ENCODE peak calls at places on chromosomes 6 and 20, in four cellular contexts. Y, X, W and H are unnamed samples.

GRCh38 chr20:819680-820327 is 13.7 kb upstream of the FAM110A start:
- DNase-seq in W (no peak), Y (no peak), X (no peak), H (no peak)

GRCh38 chr6:54244430-54244829 is 63.8 kb upstream of the TINAG start:
- DNase-seq in W (peak), X (no peak), Y (no peak), H (no peak)

GRCh38 chr6:148521586-148521985 is 178.9 kb downstream of the SASH1 start:
- DNase-seq in Y (no peak), W (no peak), X (no peak), H (no peak)

GRCh38 chr6:73774311-73774766 is 78.3 kb downstream of the CD109 start:
- DNase-seq in Y (no peak), X (no peak), W (no peak), H (no peak)

GRCh38 chr6:16200231-16200941 is 38.0 kb upstream of the GMPR start:
- DNase-seq in W (peak), Y (no peak), X (no peak), H (no peak)

GRCh38 chr6:129500958-129501381 is 209.0 kb downstream of the ARHGAP18 start:
- DNase-seq in W (peak), Y (no peak), X (no peak), H (no peak)

GRCh38 chr6:153625089-153625488 is 414.0 kb upstream of the OPRM1 start:
- DNase-seq in W (no peak), X (no peak), Y (no peak), H (no peak)

GRCh38 chr6:130893766-130894165 is 66.6 kb downstream of the SMLR1 start:
- DNase-seq in W (no peak), Y (no peak), X (no peak), H (no peak)

GRCh38 chr6:79762370-79762769 is 131.2 kb downstream of the SH3BGRL2 start:
- DNase-seq in W (no peak), Y (no peak), X (no peak), H (no peak)

GRCh38 chr6:10951675-10952282 is 64.9 kb downstream of the SYCP2L start:
- DNase-seq in X (no peak), Y (no peak), W (peak), H (no peak)

GRCh38 chr20:63067266-63067635 is 60.5 kb upstream of the BHLHE23 start:
- DNase-seq in X (no peak), W (no peak), Y (no peak), H (no peak)

GRCh38 chr6:131950767-131951575 is at the start of gene CCN2:
- DNase-seq in W (no peak), X (no peak), Y (no peak), H (no peak)

GRCh38 chr20:856361-856775 is 22.9 kb downstream of the FAM110A start:
- DNase-seq in Y (no peak), X (peak), W (no peak), H (no peak)

GRCh38 chr20:1427457-1428054 is 34.7 kb upstream of the FKBP1A start:
- DNase-seq in W (no peak), Y (no peak), X (no peak), H (no peak)

GRCh38 chr6:113620372-113620771 is 236.8 kb upstream of the MARCKS start:
- DNase-seq in W (no peak), Y (no peak), X (no peak), H (no peak)

GRCh38 chr6:39688494-39688893 is 36.7 kb downstream of the KIF6 start:
- DNase-seq in Y (no peak), X (no peak), W (no peak), H (no peak)

GRCh38 chr20:43189614-43190331 is at the start of gene PTPRT:
- DNase-seq in Y (no peak), W (no peak), X (no peak), H (no peak)

GRCh38 chr6:150866147-150867073 is 908 bp downstream of the MTHFD1L start:
- DNase-seq in X (peak), Y (peak), W (peak), H (peak)

GRCh38 chr20:1773816-1774215 is 116.2 kb upstream of the SIRPG start:
- DNase-seq in Y (no peak), X (no peak), W (no peak), H (no peak)

GRCh38 chr20:37808752-37809070 is 94.2 kb upstream of the VSTM2L start:
- DNase-seq in Y (no peak), W (no peak), X (no peak), H (no peak)

GRCh38 chr6:72784581-72784980 is 162.7 kb downstream of the KCNQ5 start:
- DNase-seq in W (no peak), X (no peak), Y (no peak), H (no peak)

GRCh38 chr20:19478320-19478719 is 265.9 kb downstream of the SLC24A3 start:
- DNase-seq in Y (no peak), W (no peak), X (no peak), H (no peak)

GRCh38 chr6:62102387-62102786 is 183.6 kb downstream of the KHDRBS2 start:
- DNase-seq in Y (no peak), W (no peak), X (no peak), H (no peak)

GRCh38 chr6:165632194-165632593 is 30.8 kb downstream of the PDE10A start:
- DNase-seq in Y (no peak), X (no peak), W (no peak), H (no peak)

GRCh38 chr20:44218441-44218840 is 7.9 kb upstream of the OSER1 start:
- DNase-seq in W (no peak), X (no peak), Y (no peak), H (no peak)

GRCh38 chr20:26135325-26136110 is 438.9 kb upstream of the ZNF337 start:
- DNase-seq in Y (no peak), W (no peak), X (no peak), H (no peak)

GRCh38 chr6:115120394-115120793 is 777.6 kb upstream of the HS3ST5 start:
- DNase-seq in X (no peak), Y (no peak), W (no peak), H (no peak)

GRCh38 chr6:145727817-145728388 is 7.4 kb downstream of the EPM2A start:
- DNase-seq in X (no peak), W (no peak), Y (no peak), H (no peak)

GRCh38 chr6:168695701-168696100 is 254.7 kb downstream of the SMOC2 start:
- DNase-seq in Y (no peak), X (no peak), W (no peak), H (no peak)

GRCh38 chr6:157510329-157511188 is 129.6 kb downstream of the ZDHHC14 start:
- DNase-seq in Y (no peak), X (no peak), W (no peak), H (no peak)

GRCh38 chr6:16337280-16337975 is 99.0 kb downstream of the GMPR start:
- DNase-seq in Y (no peak), W (peak), X (no peak), H (no peak)

GRCh38 chr20:44637490-44638372 is 13.8 kb downstream of the ADA start:
- DNase-seq in X (no peak), Y (no peak), W (no peak), H (no peak)

GRCh38 chr6:168276576-168277273 is 42.9 kb downstream of the DACT2 start:
- DNase-seq in W (no peak), Y (no peak), X (no peak), H (no peak)

GRCh38 chr6:68333444-68333843 is 301.6 kb upstream of the ADGRB3 start:
- DNase-seq in Y (no peak), W (no peak), X (no peak), H (no peak)

GRCh38 chr20:53621482-53622246 is 28.0 kb upstream of the ZNF217 start:
- DNase-seq in Y (no peak), X (no peak), W (no peak), H (no peak)

GRCh38 chr20:3430376-3431069 is 23.1 kb upstream of the DNAAF9 start:
- DNase-seq in W (no peak), Y (no peak), X (no peak), H (no peak)

GRCh38 chr20:59669451-59669850 is 65.1 kb downstream of the PHACTR3 start:
- DNase-seq in Y (no peak), X (no peak), W (no peak), H (no peak)

GRCh38 chr6:13194852-13195251 is 133.5 kb downstream of the TBC1D7 start:
- DNase-seq in Y (no peak), X (no peak), W (peak), H (peak)

GRCh38 chr6:170524188-170524535 is 28.9 kb downstream of the PSMB1 start:
- DNase-seq in Y (no peak), X (no peak), W (no peak), H (no peak)